ENCODE peak calls at places on chromosomes 3 and 15, in six cellular contexts. One of them, this sample, is unnamed.

GRCh38 chr3:5138214-5138981 is 16.3 kb downstream of the ARL8B start:
- DNase-seq in AG04450: no peak
- DNase-seq in hippocampal formation: no peak
- DNase-seq in CD8-positive, alpha-beta T cell: no peak
- DNase-seq in NCI-H2171: no peak
- DNase-seq in CD4-positive, alpha-beta memory T cell: no peak
- DNase-seq in this sample: peak

GRCh38 chr15:100601158-100601557 is 826 bp downstream of the LINS1 start:
- DNase-seq in CD4-positive, alpha-beta memory T cell: peak
- DNase-seq in CD8-positive, alpha-beta T cell: no peak
- DNase-seq in NCI-H2171: no peak
- DNase-seq in hippocampal formation: no peak
- DNase-seq in AG04450: no peak
- DNase-seq in this sample: peak

GRCh38 chr3:9703736-9704342 is at the start of gene CPNE9:
- DNase-seq in CD4-positive, alpha-beta memory T cell: no peak
- DNase-seq in hippocampal formation: no peak
- DNase-seq in CD8-positive, alpha-beta T cell: no peak
- DNase-seq in NCI-H2171: no peak
- DNase-seq in AG04450: no peak
- DNase-seq in this sample: no peak

GRCh38 chr3:33061782-33062181 is 35.2 kb downstream of the GLB1 start:
- DNase-seq in CD8-positive, alpha-beta T cell: no peak
- DNase-seq in AG04450: peak
- DNase-seq in NCI-H2171: no peak
- DNase-seq in hippocampal formation: no peak
- DNase-seq in CD4-positive, alpha-beta memory T cell: peak
- DNase-seq in this sample: no peak

GRCh38 chr3:156964562-156964961 is 138.4 kb downstream of the LEKR1 start:
- DNase-seq in NCI-H2171: no peak
- DNase-seq in CD4-positive, alpha-beta memory T cell: no peak
- DNase-seq in AG04450: no peak
- DNase-seq in CD8-positive, alpha-beta T cell: no peak
- DNase-seq in hippocampal formation: no peak
- DNase-seq in this sample: no peak

GRCh38 chr15:64740361-64741170 is 34.8 kb downstream of the RBPMS2 start:
- DNase-seq in hippocampal formation: no peak
- DNase-seq in AG04450: no peak
- DNase-seq in CD8-positive, alpha-beta T cell: no peak
- DNase-seq in CD4-positive, alpha-beta memory T cell: no peak
- DNase-seq in NCI-H2171: no peak
- DNase-seq in this sample: peak

GRCh38 chr3:156803949-156804741 is 22.0 kb upstream of the LEKR1 start:
- DNase-seq in AG04450: no peak
- DNase-seq in NCI-H2171: no peak
- DNase-seq in hippocampal formation: no peak
- DNase-seq in CD4-positive, alpha-beta memory T cell: no peak
- DNase-seq in CD8-positive, alpha-beta T cell: no peak
- DNase-seq in this sample: no peak

GRCh38 chr15:38991126-38991525 is 426.5 kb upstream of the RASGRP1 start:
- DNase-seq in CD8-positive, alpha-beta T cell: no peak
- DNase-seq in CD4-positive, alpha-beta memory T cell: no peak
- DNase-seq in NCI-H2171: no peak
- DNase-seq in AG04450: no peak
- DNase-seq in hippocampal formation: peak
- DNase-seq in this sample: peak

GRCh38 chr15:86139828-86140227 is 60.2 kb downstream of the AGBL1 start:
- DNase-seq in CD4-positive, alpha-beta memory T cell: no peak
- DNase-seq in hippocampal formation: no peak
- DNase-seq in AG04450: no peak
- DNase-seq in CD8-positive, alpha-beta T cell: no peak
- DNase-seq in NCI-H2171: no peak
- DNase-seq in this sample: peak

GRCh38 chr15:78537266-78537665 is 3.0 kb upstream of the PSMA4 start:
- DNase-seq in NCI-H2171: no peak
- DNase-seq in hippocampal formation: no peak
- DNase-seq in AG04450: no peak
- DNase-seq in CD8-positive, alpha-beta T cell: no peak
- DNase-seq in CD4-positive, alpha-beta memory T cell: no peak
- DNase-seq in this sample: no peak

GRCh38 chr15:92610101-92610520 is 45.5 kb downstream of the FAM174B start:
- DNase-seq in CD4-positive, alpha-beta memory T cell: no peak
- DNase-seq in AG04450: no peak
- DNase-seq in hippocampal formation: no peak
- DNase-seq in CD8-positive, alpha-beta T cell: no peak
- DNase-seq in NCI-H2171: no peak
- DNase-seq in this sample: no peak

GRCh38 chr3:104810896-104811295 is 555.8 kb upstream of the ALCAM start:
- DNase-seq in NCI-H2171: no peak
- DNase-seq in AG04450: no peak
- DNase-seq in hippocampal formation: no peak
- DNase-seq in CD4-positive, alpha-beta memory T cell: no peak
- DNase-seq in CD8-positive, alpha-beta T cell: no peak
- DNase-seq in this sample: no peak

GRCh38 chr3:129651316-129652202 is 45.1 kb upstream of the PLXND1 start:
- DNase-seq in CD8-positive, alpha-beta T cell: no peak
- DNase-seq in NCI-H2171: peak
- DNase-seq in hippocampal formation: peak
- DNase-seq in CD4-positive, alpha-beta memory T cell: no peak
- DNase-seq in AG04450: peak
- DNase-seq in this sample: peak

GRCh38 chr15:38745136-38745535 is 180.5 kb upstream of the RASGRP1 start:
- DNase-seq in CD8-positive, alpha-beta T cell: no peak
- DNase-seq in NCI-H2171: no peak
- DNase-seq in hippocampal formation: no peak
- DNase-seq in CD4-positive, alpha-beta memory T cell: no peak
- DNase-seq in AG04450: no peak
- DNase-seq in this sample: no peak

GRCh38 chr3:58640700-58641372 is 25.7 kb downstream of the FAM3D start:
- DNase-seq in CD4-positive, alpha-beta memory T cell: no peak
- DNase-seq in AG04450: peak
- DNase-seq in CD8-positive, alpha-beta T cell: peak
- DNase-seq in hippocampal formation: peak
- DNase-seq in NCI-H2171: peak
- DNase-seq in this sample: peak

GRCh38 chr15:92981333-92981732 is 81.2 kb downstream of the CHD2 start:
- DNase-seq in hippocampal formation: no peak
- DNase-seq in AG04450: no peak
- DNase-seq in CD8-positive, alpha-beta T cell: no peak
- DNase-seq in NCI-H2171: no peak
- DNase-seq in CD4-positive, alpha-beta memory T cell: no peak
- DNase-seq in this sample: no peak

GRCh38 chr3:43870110-43870509 is 179.4 kb downstream of the ABHD5 start:
- DNase-seq in AG04450: peak
- DNase-seq in CD8-positive, alpha-beta T cell: no peak
- DNase-seq in CD4-positive, alpha-beta memory T cell: no peak
- DNase-seq in NCI-H2171: no peak
- DNase-seq in hippocampal formation: peak
- DNase-seq in this sample: no peak

GRCh38 chr3:14491396-14492190 is 48.5 kb downstream of the GRIP2 start:
- DNase-seq in CD4-positive, alpha-beta memory T cell: no peak
- DNase-seq in AG04450: no peak
- DNase-seq in hippocampal formation: no peak
- DNase-seq in NCI-H2171: no peak
- DNase-seq in CD8-positive, alpha-beta T cell: no peak
- DNase-seq in this sample: no peak

GRCh38 chr3:14826069-14826468 is 7.3 kb downstream of the FGD5 start:
- DNase-seq in hippocampal formation: no peak
- DNase-seq in CD8-positive, alpha-beta T cell: no peak
- DNase-seq in CD4-positive, alpha-beta memory T cell: no peak
- DNase-seq in NCI-H2171: no peak
- DNase-seq in AG04450: no peak
- DNase-seq in this sample: no peak

GRCh38 chr3:4982773-4983738 is 3.8 kb downstream of the BHLHE40 start:
- DNase-seq in CD4-positive, alpha-beta memory T cell: no peak
- DNase-seq in CD8-positive, alpha-beta T cell: no peak
- DNase-seq in AG04450: no peak
- DNase-seq in hippocampal formation: no peak
- DNase-seq in NCI-H2171: no peak
- DNase-seq in this sample: no peak

GRCh38 chr3:184039414-184039813 is 7.9 kb downstream of the HTR3D start:
- DNase-seq in hippocampal formation: no peak
- DNase-seq in CD4-positive, alpha-beta memory T cell: no peak
- DNase-seq in NCI-H2171: no peak
- DNase-seq in AG04450: no peak
- DNase-seq in CD8-positive, alpha-beta T cell: no peak
- DNase-seq in this sample: no peak

GRCh38 chr15:61527836-61528589 is 298.9 kb upstream of the RORA start:
- DNase-seq in AG04450: no peak
- DNase-seq in NCI-H2171: peak
- DNase-seq in CD8-positive, alpha-beta T cell: no peak
- DNase-seq in hippocampal formation: no peak
- DNase-seq in CD4-positive, alpha-beta memory T cell: no peak
- DNase-seq in this sample: no peak

GRCh38 chr3:58269356-58269755 is 31.8 kb downstream of the ABHD6 start:
- DNase-seq in hippocampal formation: no peak
- DNase-seq in CD4-positive, alpha-beta memory T cell: no peak
- DNase-seq in NCI-H2171: no peak
- DNase-seq in AG04450: no peak
- DNase-seq in CD8-positive, alpha-beta T cell: no peak
- DNase-seq in this sample: no peak

GRCh38 chr15:98616397-98616796 is 31.9 kb upstream of the IGF1R start:
- DNase-seq in hippocampal formation: no peak
- DNase-seq in CD8-positive, alpha-beta T cell: no peak
- DNase-seq in NCI-H2171: no peak
- DNase-seq in AG04450: no peak
- DNase-seq in CD4-positive, alpha-beta memory T cell: no peak
- DNase-seq in this sample: no peak

GRCh38 chr3:179146911-179147570 is 1.1 kb upstream of the PIK3CA start:
- DNase-seq in CD8-positive, alpha-beta T cell: no peak
- DNase-seq in CD4-positive, alpha-beta memory T cell: peak
- DNase-seq in AG04450: no peak
- DNase-seq in NCI-H2171: peak
- DNase-seq in hippocampal formation: peak
- DNase-seq in this sample: peak

GRCh38 chr3:178078933-178079332 is 457.3 kb upstream of the KCNMB2 start:
- DNase-seq in NCI-H2171: no peak
- DNase-seq in CD4-positive, alpha-beta memory T cell: no peak
- DNase-seq in AG04450: no peak
- DNase-seq in hippocampal formation: no peak
- DNase-seq in CD8-positive, alpha-beta T cell: no peak
- DNase-seq in this sample: no peak

GRCh38 chr3:113746955-113747718 is at the start of gene ATP6V1A:
- DNase-seq in AG04450: no peak
- DNase-seq in hippocampal formation: no peak
- DNase-seq in CD8-positive, alpha-beta T cell: peak
- DNase-seq in CD4-positive, alpha-beta memory T cell: peak
- DNase-seq in NCI-H2171: peak
- DNase-seq in this sample: peak

GRCh38 chr3:187616307-187616939 is 53.8 kb downstream of the SST start:
- DNase-seq in hippocampal formation: no peak
- DNase-seq in CD8-positive, alpha-beta T cell: peak
- DNase-seq in AG04450: peak
- DNase-seq in CD4-positive, alpha-beta memory T cell: peak
- DNase-seq in NCI-H2171: peak
- DNase-seq in this sample: peak

GRCh38 chr3:54424283-54424682 is 301.9 kb downstream of the CACNA2D3 start:
- DNase-seq in hippocampal formation: no peak
- DNase-seq in CD8-positive, alpha-beta T cell: no peak
- DNase-seq in AG04450: no peak
- DNase-seq in NCI-H2171: no peak
- DNase-seq in CD4-positive, alpha-beta memory T cell: no peak
- DNase-seq in this sample: no peak

GRCh38 chr3:195873281-195873887 is 35.0 kb downstream of the TNK2 start:
- DNase-seq in hippocampal formation: no peak
- DNase-seq in AG04450: no peak
- DNase-seq in CD8-positive, alpha-beta T cell: no peak
- DNase-seq in CD4-positive, alpha-beta memory T cell: no peak
- DNase-seq in NCI-H2171: no peak
- DNase-seq in this sample: no peak

GRCh38 chr3:181103605-181104004 is 114.1 kb upstream of the DNAJC19 start:
- DNase-seq in AG04450: no peak
- DNase-seq in NCI-H2171: no peak
- DNase-seq in CD4-positive, alpha-beta memory T cell: no peak
- DNase-seq in hippocampal formation: no peak
- DNase-seq in CD8-positive, alpha-beta T cell: no peak
- DNase-seq in this sample: peak